ENCODE peak calls at places on chromosome 6, in five cellular contexts. M is endodermal cell, U is AG04450, W is pancreas, G is ovary. D is an unnamed sample.

GRCh38 chr6:117548797-117549301 is 53.5 kb downstream of the GOPC start:
- DNase-seq in M (no peak), U (no peak), W (no peak), G (no peak), D (peak; percentile 76)

GRCh38 chr6:150369408-150369807 is 596 bp downstream of the IYD start:
- DNase-seq in M (no peak), U (no peak), W (no peak), G (no peak), D (no peak)

GRCh38 chr6:112004397-112005341 is 49.2 kb upstream of the CCN6 start:
- DNase-seq in M (no peak), U (no peak), W (no peak), G (no peak), D (no peak)

GRCh38 chr6:42112351-42112750 is 30.1 kb downstream of the C6orf132 start:
- DNase-seq in M (no peak), U (no peak), W (no peak), G (no peak), D (no peak)

GRCh38 chr6:84027340-84028183 is 6.0 kb upstream of the MRAP2 start:
- DNase-seq in M (no peak), U (no peak), W (peak; percentile 56), G (peak; percentile 35), D (no peak)

GRCh38 chr6:10030942-10031537 is 383.8 kb downstream of the TFAP2A start:
- DNase-seq in M (no peak), U (no peak), W (no peak), G (no peak), D (no peak)

GRCh38 chr6:83974409-83975050 is 59.0 kb upstream of the MRAP2 start:
- DNase-seq in M (no peak), U (no peak), W (no peak), G (no peak), D (no peak)

GRCh38 chr6:150541587-150541986 is 58.1 kb upstream of the PLEKHG1 start:
- DNase-seq in M (no peak), U (no peak), W (no peak), G (no peak), D (no peak)

GRCh38 chr6:166504100-166504499 is 82.4 kb downstream of the RAMACL start:
- DNase-seq in M (no peak), U (no peak), W (no peak), G (peak; percentile 10), D (no peak)

GRCh38 chr6:40461643-40462042 is 125.5 kb downstream of the LRFN2 start:
- DNase-seq in M (no peak), U (no peak), W (no peak), G (no peak), D (no peak)

GRCh38 chr6:116166369-116166768 is 40.4 kb upstream of the COL10A1 start:
- DNase-seq in M (no peak), U (no peak), W (no peak), G (no peak), D (no peak)

GRCh38 chr6:20811112-20811746 is 277.0 kb downstream of the CDKAL1 start:
- DNase-seq in M (peak; percentile 80), U (peak; percentile 91), W (no peak), G (no peak), D (peak; percentile 88)

GRCh38 chr6:72622094-72622540 is 253 bp downstream of the KCNQ5 start:
- DNase-seq in M (peak; percentile 87), U (no peak), W (peak; percentile 27), G (peak; percentile 10), D (peak; percentile 29)

GRCh38 chr6:53041356-53041755 is 23.8 kb upstream of the FBXO9 start:
- DNase-seq in M (no peak), U (no peak), W (no peak), G (no peak), D (peak; percentile 54)

GRCh38 chr6:70706491-70707123 is 38.9 kb downstream of the SMAP1 start:
- DNase-seq in M (no peak), U (peak; percentile 16), W (no peak), G (no peak), D (no peak)

GRCh38 chr6:56311086-56311485 is 63.7 kb upstream of the COL21A1 start:
- DNase-seq in M (no peak), U (no peak), W (no peak), G (no peak), D (no peak)

GRCh38 chr6:130517444-130517931 is 151.7 kb downstream of the TMEM200A start:
- DNase-seq in M (no peak), U (no peak), W (no peak), G (no peak), D (no peak)

GRCh38 chr6:127117979-127118504 is 429 bp upstream of the RSPO3 start:
- DNase-seq in M (peak; percentile 72), U (no peak), W (no peak), G (peak; percentile 9), D (no peak)

GRCh38 chr6:90765491-90765890 is 178.6 kb upstream of the MAP3K7 start:
- DNase-seq in M (no peak), U (no peak), W (no peak), G (no peak), D (no peak)

GRCh38 chr6:35905141-35905785 is 15.6 kb downstream of the SRPK1 start:
- DNase-seq in M (no peak), U (no peak), W (no peak), G (no peak), D (no peak)

GRCh38 chr6:119799633-119800032 is 450.1 kb upstream of the MAN1A1 start:
- DNase-seq in M (no peak), U (no peak), W (no peak), G (no peak), D (no peak)

GRCh38 chr6:159701413-159701999 is 8.5 kb upstream of the SOD2 start:
- DNase-seq in M (no peak), U (peak; percentile 67), W (no peak), G (no peak), D (peak; percentile 49)

GRCh38 chr6:87830834-87831374 is 128.9 kb upstream of the AKIRIN2 start:
- DNase-seq in M (no peak), U (no peak), W (no peak), G (no peak), D (no peak)

GRCh38 chr6:10725716-10726115 is 2.8 kb downstream of the TMEM14C start:
- DNase-seq in M (no peak), U (no peak), W (no peak), G (no peak), D (no peak)

GRCh38 chr6:90233994-90234393 is 62.6 kb downstream of the BACH2 start:
- DNase-seq in M (no peak), U (no peak), W (no peak), G (no peak), D (no peak)

GRCh38 chr6:170137911-170138910 is 152.7 kb downstream of the DLL1 start:
- DNase-seq in M (peak; percentile 29), U (no peak), W (no peak), G (peak; percentile 12), D (peak; percentile 29)

GRCh38 chr6:140434761-140435160 is 1060.3 kb upstream of the CITED2 start:
- DNase-seq in M (no peak), U (no peak), W (no peak), G (no peak), D (no peak)

GRCh38 chr6:34513628-34514027 is 42.5 kb downstream of the SPDEF start:
- DNase-seq in M (peak; percentile 85), U (no peak), W (no peak), G (no peak), D (no peak)

GRCh38 chr6:4565301-4566250 is 210.6 kb upstream of the CDYL start:
- DNase-seq in M (no peak), U (no peak), W (no peak), G (no peak), D (no peak)

GRCh38 chr6:143037470-143037869 is 23.2 kb upstream of the AIG1 start:
- DNase-seq in M (no peak), U (no peak), W (no peak), G (no peak), D (no peak)

GRCh38 chr6:28351087-28351486 is 1.3 kb downstream of the ZKSCAN3 start:
- DNase-seq in M (no peak), U (no peak), W (no peak), G (no peak), D (no peak)

GRCh38 chr6:17923401-17923863 is 64.0 kb downstream of the KIF13A start:
- DNase-seq in M (no peak), U (no peak), W (no peak), G (no peak), D (no peak)

GRCh38 chr6:33095681-33096080 is 19.9 kb downstream of the HLA-DPB1 start:
- DNase-seq in M (no peak), U (no peak), W (no peak), G (no peak), D (no peak)

DNA sequence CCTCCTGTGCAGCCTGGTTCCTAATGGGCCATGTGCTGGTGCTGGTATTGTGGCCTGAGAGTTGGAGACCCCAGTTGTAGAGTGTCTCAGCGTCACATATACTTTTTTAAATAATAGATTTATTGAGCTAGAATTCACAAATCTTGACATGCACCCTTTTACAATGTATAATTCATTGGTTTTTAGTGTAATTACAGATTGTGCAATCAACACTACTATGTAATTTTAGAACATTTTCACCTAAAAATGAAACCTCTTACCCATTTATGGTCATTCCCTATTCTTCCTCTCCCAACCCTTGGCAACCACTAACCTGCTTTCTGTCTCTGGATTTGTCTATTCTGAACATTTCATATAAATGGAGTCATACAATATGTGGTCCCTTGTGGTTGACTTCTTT is 10.6 kb downstream of the PRIM2 start:
- DNase-seq in M (no peak), U (no peak), W (no peak), G (no peak), D (no peak)
- H3K9me3 ChIP-seq in M (peaks cover 62% of the 10 kb centered on the region), U (peaks cover 11% of the 10 kb centered on the region), W (no peaks in the 10 kb centered on the region), G (no peaks in the 10 kb centered on the region), D (no peaks in the 10 kb centered on the region)

DNA sequence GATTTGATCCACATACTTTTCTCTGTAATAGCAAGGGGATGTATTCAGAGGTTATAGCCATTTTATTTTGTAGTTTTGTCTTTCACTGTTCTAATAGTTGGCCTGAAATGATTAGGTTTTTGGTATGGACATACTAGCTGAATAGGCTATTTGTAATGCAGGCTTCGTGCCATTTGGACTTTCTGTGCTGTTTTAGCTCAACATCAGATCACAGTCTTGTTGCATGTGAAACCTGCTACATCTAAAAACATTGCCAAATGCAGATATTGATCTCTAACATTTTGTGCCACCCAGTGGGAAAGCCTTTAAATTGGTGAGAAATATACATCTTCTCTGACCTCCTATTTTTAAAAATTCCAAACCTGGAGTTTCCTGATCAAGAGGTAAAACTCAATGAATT is 157.5 kb upstream of the SCGN start:
- DNase-seq in M (no peak), U (no peak), W (no peak), G (no peak), D (no peak)
- H3K9me3 ChIP-seq in M (no peaks in the 10 kb centered on the region), U (no peaks in the 10 kb centered on the region), W (no peaks in the 10 kb centered on the region), G (no peaks in the 10 kb centered on the region), D (no peaks in the 10 kb centered on the region)

GRCh38 chr6:61940919-61941318 is 345.1 kb downstream of the KHDRBS2 start:
- DNase-seq in M (no peak), U (no peak), W (no peak), G (no peak), D (no peak)
- H3K9me3 ChIP-seq in M (no peaks in the 10 kb centered on the region), U (peaks cover 17% of the 10 kb centered on the region), W (no peaks in the 10 kb centered on the region), G (no peaks in the 10 kb centered on the region), D (no peaks in the 10 kb centered on the region)

GRCh38 chr6:97790926-97791590 is 508.0 kb upstream of the MMS22L start:
- DNase-seq in M (no peak), U (no peak), W (no peak), G (no peak), D (no peak)
- H3K9me3 ChIP-seq in M (peaks cover 34% of the 10 kb centered on the region), U (peaks cover 8% of the 10 kb centered on the region), W (no peaks in the 10 kb centered on the region), G (no peaks in the 10 kb centered on the region), D (no peaks in the 10 kb centered on the region)